ENCODE peak calls at places on chromosomes 6 and 20, in four cellular contexts. One of them, this sample, is unnamed.

GRCh38 chr20:967796-968742 is 34.0 kb downstream of the RSPO4 start:
- DNase-seq in stomach: no peak
- DNase-seq in lung: no peak
- DNase-seq in heart left ventricle: no peak
- DNase-seq in this sample: no peak

GRCh38 chr6:148035763-148036390 is 306.8 kb upstream of the SASH1 start:
- DNase-seq in heart left ventricle: no peak
- DNase-seq in lung: no peak
- DNase-seq in stomach: no peak
- DNase-seq in this sample: no peak

GRCh38 chr6:151535476-151536279 is 41.9 kb downstream of the CCDC170 start:
- DNase-seq in heart left ventricle: no peak
- DNase-seq in stomach: no peak
- DNase-seq in lung: no peak
- DNase-seq in this sample: no peak

GRCh38 chr6:1630771-1631217 is 21.1 kb downstream of the FOXC1 start:
- DNase-seq in heart left ventricle: no peak
- DNase-seq in stomach: no peak
- DNase-seq in lung: no peak
- DNase-seq in this sample: no peak

GRCh38 chr20:35947489-35947888 is 6.8 kb downstream of the SCAND1 start:
- DNase-seq in stomach: no peak
- DNase-seq in lung: no peak
- DNase-seq in heart left ventricle: no peak
- DNase-seq in this sample: no peak

GRCh38 chr6:2708456-2708855 is 42.3 kb downstream of the MYLK4 start:
- DNase-seq in stomach: no peak
- DNase-seq in heart left ventricle: no peak
- DNase-seq in lung: no peak
- DNase-seq in this sample: no peak

GRCh38 chr6:3538536-3538935 is 81.7 kb upstream of the SLC22A23 start:
- DNase-seq in lung: peak
- DNase-seq in stomach: no peak
- DNase-seq in heart left ventricle: no peak
- DNase-seq in this sample: no peak

GRCh38 chr20:54194724-54195438 is 13.0 kb upstream of the PFDN4 start:
- DNase-seq in lung: no peak
- DNase-seq in heart left ventricle: no peak
- DNase-seq in stomach: no peak
- DNase-seq in this sample: no peak

GRCh38 chr6:137472738-137473137 is 21.5 kb downstream of the OLIG3 start:
- DNase-seq in heart left ventricle: no peak
- DNase-seq in lung: no peak
- DNase-seq in stomach: no peak
- DNase-seq in this sample: no peak

GRCh38 chr20:25507385-25508082 is 77.8 kb downstream of the NINL start:
- DNase-seq in heart left ventricle: no peak
- DNase-seq in stomach: no peak
- DNase-seq in lung: no peak
- DNase-seq in this sample: no peak

GRCh38 chr6:105550961-105551625 is 148.2 kb upstream of the PREP start:
- DNase-seq in heart left ventricle: no peak
- DNase-seq in lung: no peak
- DNase-seq in stomach: no peak
- DNase-seq in this sample: no peak

GRCh38 chr6:106223300-106223930 is 102.1 kb downstream of the ATG5 start:
- DNase-seq in heart left ventricle: no peak
- DNase-seq in lung: peak
- DNase-seq in stomach: peak
- DNase-seq in this sample: peak

GRCh38 chr20:37939701-37940151 is 36.8 kb downstream of the VSTM2L start:
- DNase-seq in lung: no peak
- DNase-seq in stomach: peak
- DNase-seq in heart left ventricle: no peak
- DNase-seq in this sample: no peak

GRCh38 chr20:38723069-38723981 is 961 bp upstream of the SLC32A1 start:
- DNase-seq in stomach: no peak
- DNase-seq in lung: no peak
- DNase-seq in heart left ventricle: no peak
- DNase-seq in this sample: no peak

GRCh38 chr6:83417880-83418663 is 12.8 kb downstream of the ME1 start:
- DNase-seq in lung: no peak
- DNase-seq in heart left ventricle: no peak
- DNase-seq in stomach: no peak
- DNase-seq in this sample: no peak

GRCh38 chr20:61712632-61713031 is 353.0 kb downstream of the TAF4 start:
- DNase-seq in heart left ventricle: no peak
- DNase-seq in stomach: no peak
- DNase-seq in lung: no peak
- DNase-seq in this sample: no peak

GRCh38 chr6:128337619-128338018 is 182.8 kb downstream of the PTPRK start:
- DNase-seq in lung: no peak
- DNase-seq in stomach: no peak
- DNase-seq in heart left ventricle: no peak
- DNase-seq in this sample: no peak

GRCh38 chr20:8344106-8344505 is 212.0 kb downstream of the PLCB1 start:
- DNase-seq in heart left ventricle: no peak
- DNase-seq in lung: no peak
- DNase-seq in stomach: no peak
- DNase-seq in this sample: peak

GRCh38 chr6:131419698-131420097 is 153.3 kb upstream of the ARG1 start:
- DNase-seq in lung: no peak
- DNase-seq in heart left ventricle: no peak
- DNase-seq in stomach: no peak
- DNase-seq in this sample: no peak

GRCh38 chr6:89071036-89071435 is 9.5 kb upstream of the PNRC1 start:
- DNase-seq in heart left ventricle: no peak
- DNase-seq in lung: no peak
- DNase-seq in stomach: no peak
- DNase-seq in this sample: no peak

GRCh38 chr6:31814677-31815024 is 432 bp downstream of the HSPA1L start:
- DNase-seq in lung: peak
- DNase-seq in stomach: peak
- DNase-seq in heart left ventricle: peak
- DNase-seq in this sample: peak

GRCh38 chr6:106501836-106502447 is 127.4 kb downstream of the RTN4IP1 start:
- DNase-seq in stomach: no peak
- DNase-seq in heart left ventricle: no peak
- DNase-seq in lung: no peak
- DNase-seq in this sample: no peak

GRCh38 chr20:41308290-41308691 is 9.2 kb downstream of the ZHX3 start:
- DNase-seq in heart left ventricle: no peak
- DNase-seq in lung: no peak
- DNase-seq in stomach: no peak
- DNase-seq in this sample: no peak

GRCh38 chr6:167945937-167946485 is 51.5 kb upstream of the KIF25 start:
- DNase-seq in heart left ventricle: no peak
- DNase-seq in stomach: no peak
- DNase-seq in lung: no peak
- DNase-seq in this sample: no peak

GRCh38 chr20:32465092-32465900 is 107.2 kb downstream of the ASXL1 start:
- DNase-seq in lung: peak
- DNase-seq in heart left ventricle: peak
- DNase-seq in stomach: peak
- DNase-seq in this sample: peak

GRCh38 chr6:29924731-29925130 is 17.6 kb upstream of the HLA-A start:
- DNase-seq in stomach: no peak
- DNase-seq in lung: no peak
- DNase-seq in heart left ventricle: no peak
- DNase-seq in this sample: no peak

GRCh38 chr6:5729813-5730212 is 276.9 kb downstream of the NRN1 start:
- DNase-seq in heart left ventricle: no peak
- DNase-seq in lung: no peak
- DNase-seq in stomach: no peak
- DNase-seq in this sample: no peak
- TF ChIP-seq CTCF in heart left ventricle: no peak
- TF ChIP-seq CTCF in lung: no peak
- TF ChIP-seq CTCF in stomach: no peak
- TF ChIP-seq CTCF in this sample: no peak

DNA sequence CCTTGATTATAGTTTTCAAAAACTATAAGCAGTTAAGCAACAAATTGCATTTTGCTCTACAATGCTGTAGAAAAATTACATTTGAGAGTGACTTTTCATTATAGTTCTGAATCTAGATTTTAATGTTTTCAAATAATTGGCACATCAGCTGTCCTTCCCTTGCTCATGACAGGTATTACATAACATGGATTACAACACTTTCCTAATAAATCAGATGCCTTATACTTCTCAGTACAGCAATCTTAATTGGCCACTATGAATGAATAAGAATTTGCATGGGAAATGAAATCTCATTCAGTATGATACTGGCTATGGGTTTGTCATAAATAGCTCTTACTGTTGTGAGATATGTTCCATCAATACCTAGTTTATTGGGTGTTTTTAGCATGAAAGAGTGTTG is 29.9 kb downstream of the HSF2 start:
- DNase-seq in stomach: no peak
- DNase-seq in heart left ventricle: no peak
- DNase-seq in lung: no peak
- DNase-seq in this sample: no peak
- H3K27ac ChIP-seq in stomach: no peak
- H3K27ac ChIP-seq in heart left ventricle: no peak
- H3K27ac ChIP-seq in lung: no peak
- H3K27ac ChIP-seq in this sample: no peak

GRCh38 chr6:16130932-16131387 is 2.1 kb downstream of the MYLIP start:
- DNase-seq in lung: peak
- DNase-seq in heart left ventricle: no peak
- DNase-seq in stomach: peak
- DNase-seq in this sample: peak
- H3K4me3 ChIP-seq in lung: peak
- H3K4me3 ChIP-seq in heart left ventricle: peak
- H3K4me3 ChIP-seq in stomach: peak
- H3K4me3 ChIP-seq in this sample: peak

GRCh38 chr20:2873010-2873746 is at the start of gene PTPRA:
- DNase-seq in heart left ventricle: peak
- DNase-seq in lung: peak
- DNase-seq in stomach: peak
- DNase-seq in this sample: peak
- TF ChIP-seq CTCF in heart left ventricle: no peak
- TF ChIP-seq CTCF in lung: no peak
- TF ChIP-seq CTCF in stomach: no peak
- TF ChIP-seq CTCF in this sample: no peak